ENCODE peak calls at places on chromosomes 6 and 20, in nine cellular contexts. One of them, this sample, is unnamed.

GRCh38 chr6:169339025-169339424 is 85.4 kb upstream of the THBS2 start:
- ATAC-seq in body of pancreas: no peak
- ATAC-seq in activated CD8-positive, alpha-beta memory T cell treated with anti-CD3 and anti-CD28 coated beads, Interleukin-2, amount 10 ng/mL, durations not matched to agents 7 days and 5 days: no peak
- ATAC-seq in left colon: no peak
- ATAC-seq in upper lobe of right lung: no peak
- ATAC-seq in Right ventricle myocardium inferior: no peak
- ATAC-seq in left cardiac atrium: no peak
- ATAC-seq in PC-3: no peak
- ATAC-seq in pancreas: no peak
- ATAC-seq in this sample: no peak

GRCh38 chr6:74785236-74785635 is 420.6 kb downstream of the COL12A1 start:
- ATAC-seq in PC-3: no peak
- ATAC-seq in body of pancreas: no peak
- ATAC-seq in upper lobe of right lung: no peak
- ATAC-seq in activated CD8-positive, alpha-beta memory T cell treated with anti-CD3 and anti-CD28 coated beads, Interleukin-2, amount 10 ng/mL, durations not matched to agents 7 days and 5 days: no peak
- ATAC-seq in left cardiac atrium: no peak
- ATAC-seq in left colon: no peak
- ATAC-seq in pancreas: no peak
- ATAC-seq in Right ventricle myocardium inferior: no peak
- ATAC-seq in this sample: no peak

GRCh38 chr6:107656883-107657282 is 167.0 kb downstream of the SOBP start:
- ATAC-seq in activated CD8-positive, alpha-beta memory T cell treated with anti-CD3 and anti-CD28 coated beads, Interleukin-2, amount 10 ng/mL, durations not matched to agents 7 days and 5 days: no peak
- ATAC-seq in pancreas: no peak
- ATAC-seq in Right ventricle myocardium inferior: peak; percentile 66
- ATAC-seq in body of pancreas: no peak
- ATAC-seq in left colon: no peak
- ATAC-seq in upper lobe of right lung: no peak
- ATAC-seq in PC-3: no peak
- ATAC-seq in left cardiac atrium: peak; percentile 8
- ATAC-seq in this sample: no peak

GRCh38 chr6:157253017-157253416 is 70.3 kb downstream of the TMEM242 start:
- ATAC-seq in pancreas: peak; percentile 85
- ATAC-seq in upper lobe of right lung: no peak
- ATAC-seq in body of pancreas: peak; percentile 53
- ATAC-seq in left cardiac atrium: peak; percentile 88
- ATAC-seq in PC-3: no peak
- ATAC-seq in Right ventricle myocardium inferior: no peak
- ATAC-seq in left colon: peak; percentile 88
- ATAC-seq in activated CD8-positive, alpha-beta memory T cell treated with anti-CD3 and anti-CD28 coated beads, Interleukin-2, amount 10 ng/mL, durations not matched to agents 7 days and 5 days: no peak
- ATAC-seq in this sample: peak; percentile 46

GRCh38 chr20:34983995-34984735 is 28.5 kb downstream of the MYH7B start:
- ATAC-seq in left cardiac atrium: no peak
- ATAC-seq in body of pancreas: no peak
- ATAC-seq in Right ventricle myocardium inferior: no peak
- ATAC-seq in left colon: peak; percentile 81
- ATAC-seq in PC-3: no peak
- ATAC-seq in upper lobe of right lung: no peak
- ATAC-seq in pancreas: no peak
- ATAC-seq in activated CD8-positive, alpha-beta memory T cell treated with anti-CD3 and anti-CD28 coated beads, Interleukin-2, amount 10 ng/mL, durations not matched to agents 7 days and 5 days: no peak
- ATAC-seq in this sample: peak; percentile 67

GRCh38 chr6:136037885-136038460 is 186.5 kb downstream of the PDE7B start:
- ATAC-seq in body of pancreas: peak; percentile 36
- ATAC-seq in Right ventricle myocardium inferior: peak; percentile 69
- ATAC-seq in upper lobe of right lung: peak; percentile 67
- ATAC-seq in PC-3: no peak
- ATAC-seq in pancreas: peak; percentile 57
- ATAC-seq in left cardiac atrium: peak; percentile 70
- ATAC-seq in left colon: no peak
- ATAC-seq in activated CD8-positive, alpha-beta memory T cell treated with anti-CD3 and anti-CD28 coated beads, Interleukin-2, amount 10 ng/mL, durations not matched to agents 7 days and 5 days: no peak
- ATAC-seq in this sample: peak; percentile 45

GRCh38 chr6:40788661-40789111 is 201.5 kb upstream of the LRFN2 start:
- ATAC-seq in body of pancreas: no peak
- ATAC-seq in Right ventricle myocardium inferior: no peak
- ATAC-seq in upper lobe of right lung: no peak
- ATAC-seq in pancreas: no peak
- ATAC-seq in left colon: no peak
- ATAC-seq in left cardiac atrium: peak; percentile 78
- ATAC-seq in activated CD8-positive, alpha-beta memory T cell treated with anti-CD3 and anti-CD28 coated beads, Interleukin-2, amount 10 ng/mL, durations not matched to agents 7 days and 5 days: no peak
- ATAC-seq in PC-3: no peak
- ATAC-seq in this sample: no peak

GRCh38 chr6:107815846-107816245 is 8.3 kb downstream of the SCML4 start:
- ATAC-seq in left cardiac atrium: no peak
- ATAC-seq in activated CD8-positive, alpha-beta memory T cell treated with anti-CD3 and anti-CD28 coated beads, Interleukin-2, amount 10 ng/mL, durations not matched to agents 7 days and 5 days: no peak
- ATAC-seq in body of pancreas: no peak
- ATAC-seq in Right ventricle myocardium inferior: no peak
- ATAC-seq in PC-3: no peak
- ATAC-seq in upper lobe of right lung: no peak
- ATAC-seq in pancreas: peak; percentile 6
- ATAC-seq in left colon: no peak
- ATAC-seq in this sample: no peak

GRCh38 chr6:32761084-32761483 is 2.2 kb downstream of the HLA-DQB2 start:
- ATAC-seq in left cardiac atrium: no peak
- ATAC-seq in activated CD8-positive, alpha-beta memory T cell treated with anti-CD3 and anti-CD28 coated beads, Interleukin-2, amount 10 ng/mL, durations not matched to agents 7 days and 5 days: peak; percentile 76
- ATAC-seq in upper lobe of right lung: peak; percentile 50
- ATAC-seq in Right ventricle myocardium inferior: no peak
- ATAC-seq in PC-3: no peak
- ATAC-seq in left colon: no peak
- ATAC-seq in body of pancreas: peak; percentile 47
- ATAC-seq in pancreas: no peak
- ATAC-seq in this sample: peak; percentile 66

GRCh38 chr6:68874747-68875146 is 239.7 kb downstream of the ADGRB3 start:
- ATAC-seq in activated CD8-positive, alpha-beta memory T cell treated with anti-CD3 and anti-CD28 coated beads, Interleukin-2, amount 10 ng/mL, durations not matched to agents 7 days and 5 days: no peak
- ATAC-seq in left colon: no peak
- ATAC-seq in upper lobe of right lung: no peak
- ATAC-seq in left cardiac atrium: no peak
- ATAC-seq in PC-3: no peak
- ATAC-seq in Right ventricle myocardium inferior: no peak
- ATAC-seq in pancreas: no peak
- ATAC-seq in body of pancreas: no peak
- ATAC-seq in this sample: no peak

GRCh38 chr6:111776236-111777189 is 96.7 kb downstream of the FYN start:
- ATAC-seq in left cardiac atrium: no peak
- ATAC-seq in activated CD8-positive, alpha-beta memory T cell treated with anti-CD3 and anti-CD28 coated beads, Interleukin-2, amount 10 ng/mL, durations not matched to agents 7 days and 5 days: peak; percentile 22
- ATAC-seq in left colon: no peak
- ATAC-seq in PC-3: no peak
- ATAC-seq in upper lobe of right lung: no peak
- ATAC-seq in Right ventricle myocardium inferior: no peak
- ATAC-seq in body of pancreas: no peak
- ATAC-seq in pancreas: no peak
- ATAC-seq in this sample: no peak

GRCh38 chr20:50416269-50416863 is 93.8 kb upstream of the PTPN1 start:
- ATAC-seq in left colon: peak; percentile 14
- ATAC-seq in left cardiac atrium: peak; percentile 9
- ATAC-seq in pancreas: no peak
- ATAC-seq in PC-3: no peak
- ATAC-seq in Right ventricle myocardium inferior: no peak
- ATAC-seq in body of pancreas: no peak
- ATAC-seq in activated CD8-positive, alpha-beta memory T cell treated with anti-CD3 and anti-CD28 coated beads, Interleukin-2, amount 10 ng/mL, durations not matched to agents 7 days and 5 days: no peak
- ATAC-seq in upper lobe of right lung: peak; percentile 1
- ATAC-seq in this sample: no peak

GRCh38 chr6:44787254-44787844 is 399.8 kb downstream of the CDC5L start:
- ATAC-seq in left cardiac atrium: no peak
- ATAC-seq in upper lobe of right lung: no peak
- ATAC-seq in Right ventricle myocardium inferior: no peak
- ATAC-seq in PC-3: no peak
- ATAC-seq in body of pancreas: no peak
- ATAC-seq in activated CD8-positive, alpha-beta memory T cell treated with anti-CD3 and anti-CD28 coated beads, Interleukin-2, amount 10 ng/mL, durations not matched to agents 7 days and 5 days: peak; percentile 33
- ATAC-seq in pancreas: no peak
- ATAC-seq in left colon: no peak
- ATAC-seq in this sample: no peak

GRCh38 chr6:3939559-3939958 is 90.4 kb downstream of the FAM50B start:
- ATAC-seq in left cardiac atrium: no peak
- ATAC-seq in upper lobe of right lung: no peak
- ATAC-seq in pancreas: no peak
- ATAC-seq in body of pancreas: no peak
- ATAC-seq in PC-3: no peak
- ATAC-seq in left colon: no peak
- ATAC-seq in Right ventricle myocardium inferior: no peak
- ATAC-seq in activated CD8-positive, alpha-beta memory T cell treated with anti-CD3 and anti-CD28 coated beads, Interleukin-2, amount 10 ng/mL, durations not matched to agents 7 days and 5 days: no peak
- ATAC-seq in this sample: no peak

GRCh38 chr6:3771407-3772011 is 20.0 kb upstream of the PXDC1 start:
- ATAC-seq in body of pancreas: no peak
- ATAC-seq in left cardiac atrium: no peak
- ATAC-seq in Right ventricle myocardium inferior: no peak
- ATAC-seq in pancreas: no peak
- ATAC-seq in upper lobe of right lung: peak; percentile 28
- ATAC-seq in PC-3: no peak
- ATAC-seq in activated CD8-positive, alpha-beta memory T cell treated with anti-CD3 and anti-CD28 coated beads, Interleukin-2, amount 10 ng/mL, durations not matched to agents 7 days and 5 days: no peak
- ATAC-seq in left colon: no peak
- ATAC-seq in this sample: no peak

GRCh38 chr6:44038543-44039065 is 88.6 kb downstream of the MRPL14 start:
- ATAC-seq in left colon: no peak
- ATAC-seq in body of pancreas: no peak
- ATAC-seq in Right ventricle myocardium inferior: no peak
- ATAC-seq in pancreas: no peak
- ATAC-seq in left cardiac atrium: no peak
- ATAC-seq in upper lobe of right lung: no peak
- ATAC-seq in activated CD8-positive, alpha-beta memory T cell treated with anti-CD3 and anti-CD28 coated beads, Interleukin-2, amount 10 ng/mL, durations not matched to agents 7 days and 5 days: no peak
- ATAC-seq in PC-3: no peak
- ATAC-seq in this sample: no peak

GRCh38 chr6:70371454-70372105 is 41.7 kb upstream of the FAM135A start:
- ATAC-seq in upper lobe of right lung: peak; percentile 80
- ATAC-seq in activated CD8-positive, alpha-beta memory T cell treated with anti-CD3 and anti-CD28 coated beads, Interleukin-2, amount 10 ng/mL, durations not matched to agents 7 days and 5 days: no peak
- ATAC-seq in left cardiac atrium: peak; percentile 38
- ATAC-seq in left colon: peak; percentile 67
- ATAC-seq in body of pancreas: peak; percentile 81
- ATAC-seq in PC-3: peak; percentile 59
- ATAC-seq in Right ventricle myocardium inferior: no peak
- ATAC-seq in pancreas: peak; percentile 81
- ATAC-seq in this sample: peak; percentile 71

GRCh38 chr6:9623228-9623832 is 791.5 kb downstream of the TFAP2A start:
- ATAC-seq in upper lobe of right lung: no peak
- ATAC-seq in body of pancreas: no peak
- ATAC-seq in pancreas: no peak
- ATAC-seq in Right ventricle myocardium inferior: no peak
- ATAC-seq in PC-3: no peak
- ATAC-seq in left colon: no peak
- ATAC-seq in left cardiac atrium: no peak
- ATAC-seq in activated CD8-positive, alpha-beta memory T cell treated with anti-CD3 and anti-CD28 coated beads, Interleukin-2, amount 10 ng/mL, durations not matched to agents 7 days and 5 days: no peak
- ATAC-seq in this sample: no peak

GRCh38 chr6:36547646-36548400 is 544 bp upstream of the STK38 start:
- ATAC-seq in body of pancreas: no peak
- ATAC-seq in PC-3: no peak
- ATAC-seq in left cardiac atrium: no peak
- ATAC-seq in activated CD8-positive, alpha-beta memory T cell treated with anti-CD3 and anti-CD28 coated beads, Interleukin-2, amount 10 ng/mL, durations not matched to agents 7 days and 5 days: no peak
- ATAC-seq in pancreas: no peak
- ATAC-seq in upper lobe of right lung: no peak
- ATAC-seq in Right ventricle myocardium inferior: no peak
- ATAC-seq in left colon: peak; percentile 21
- ATAC-seq in this sample: no peak

This sample was measured in esophagus mucosa.